ENCODE peak calls at places on chromosomes 7 and 10, in six cellular contexts. C is left cardiac atrium; F is NCI-H510A; G is frontal cortex; N is activated T-cell treated with anti-CD3 and anti-CD28 coated beads, Interleukin-2, amount 50 U/mL, for 72 hours; E is adrenal gland. A is an unnamed sample.

GRCh38 chr10:110366641-110367040 is 61.9 kb upstream of the SMNDC1 start:
- DNase-seq in G (no peak), N (no peak), C (no peak), F (no peak), E (no peak), A (no peak)

GRCh38 chr7:106367018-106367420 is 82.2 kb upstream of the NAMPT start:
- DNase-seq in N (no peak), E (no peak), G (no peak), C (no peak), F (no peak), A (peak)

GRCh38 chr7:159197066-159197975 is 52.7 kb upstream of the VIPR2 start:
- DNase-seq in E (no peak), N (peak), F (peak), G (no peak), C (no peak), A (no peak)

GRCh38 chr10:75417522-75417927 is 13.9 kb upstream of the LRMDA start:
- DNase-seq in F (no peak), G (no peak), N (no peak), E (no peak), C (no peak), A (no peak)

GRCh38 chr10:8273749-8274148 is 219.3 kb downstream of the GATA3 start:
- DNase-seq in F (no peak), C (no peak), G (no peak), E (no peak), N (no peak), A (no peak)

GRCh38 chr10:119549247-119549999 is 6.9 kb upstream of the RGS10 start:
- DNase-seq in F (no peak), N (no peak), G (no peak), E (no peak), C (no peak), A (no peak)

GRCh38 chr7:139976055-139976837 is 86.5 kb downstream of the PARP12 start:
- DNase-seq in N (no peak), C (no peak), E (no peak), F (no peak), G (no peak), A (no peak)

GRCh38 chr7:28811990-28812389 is 146.1 kb downstream of the TRIL start:
- DNase-seq in N (no peak), F (no peak), E (no peak), C (no peak), G (no peak), A (no peak)

GRCh38 chr10:78510566-78511323 is 477.1 kb downstream of the RPS24 start:
- DNase-seq in F (no peak), E (no peak), G (no peak), N (no peak), C (no peak), A (no peak)

A was measured in HuH-7.